ENCODE peak calls at places on chromosome 17, in nine cellular contexts. One of them, this sample, is unnamed.

GRCh38 chr17:27579897-27580321 is 51.1 kb upstream of the LGALS9 start:
- DNase-seq in ascending aorta: no peak
- DNase-seq in foreskin keratinocyte: no peak
- DNase-seq in Calu3: no peak
- DNase-seq in progenitor cell of endocrine pancreas: no peak
- DNase-seq in AG04450: no peak
- DNase-seq in mesothelial cell of epicardium: no peak
- DNase-seq in IMR-90: no peak
- DNase-seq in activated CD8-positive, alpha-beta T cell treated with anti-CD3 and anti-CD28 coated beads for 36 hours: peak
- DNase-seq in this sample: peak

GRCh38 chr17:58219789-58220183 is 731 bp upstream of the MKS1 start:
- DNase-seq in activated CD8-positive, alpha-beta T cell treated with anti-CD3 and anti-CD28 coated beads for 36 hours: no peak
- DNase-seq in foreskin keratinocyte: no peak
- DNase-seq in mesothelial cell of epicardium: no peak
- DNase-seq in ascending aorta: no peak
- DNase-seq in Calu3: no peak
- DNase-seq in IMR-90: no peak
- DNase-seq in AG04450: no peak
- DNase-seq in progenitor cell of endocrine pancreas: no peak
- DNase-seq in this sample: no peak

GRCh38 chr17:48262982-48263586 is 155.5 kb downstream of the SNX11 start:
- DNase-seq in mesothelial cell of epicardium: no peak
- DNase-seq in progenitor cell of endocrine pancreas: no peak
- DNase-seq in Calu3: no peak
- DNase-seq in IMR-90: peak
- DNase-seq in ascending aorta: no peak
- DNase-seq in activated CD8-positive, alpha-beta T cell treated with anti-CD3 and anti-CD28 coated beads for 36 hours: no peak
- DNase-seq in foreskin keratinocyte: no peak
- DNase-seq in AG04450: no peak
- DNase-seq in this sample: peak

GRCh38 chr17:61735807-61736206 is 127.5 kb downstream of the BRIP1 start:
- DNase-seq in ascending aorta: no peak
- DNase-seq in Calu3: no peak
- DNase-seq in activated CD8-positive, alpha-beta T cell treated with anti-CD3 and anti-CD28 coated beads for 36 hours: no peak
- DNase-seq in mesothelial cell of epicardium: no peak
- DNase-seq in AG04450: no peak
- DNase-seq in foreskin keratinocyte: no peak
- DNase-seq in progenitor cell of endocrine pancreas: no peak
- DNase-seq in IMR-90: no peak
- DNase-seq in this sample: no peak

GRCh38 chr17:20118280-20118679 is 109.1 kb downstream of the SPECC1 start:
- DNase-seq in ascending aorta: no peak
- DNase-seq in mesothelial cell of epicardium: no peak
- DNase-seq in progenitor cell of endocrine pancreas: no peak
- DNase-seq in foreskin keratinocyte: no peak
- DNase-seq in AG04450: no peak
- DNase-seq in activated CD8-positive, alpha-beta T cell treated with anti-CD3 and anti-CD28 coated beads for 36 hours: no peak
- DNase-seq in Calu3: no peak
- DNase-seq in IMR-90: no peak
- DNase-seq in this sample: no peak

GRCh38 chr17:81527591-81528383 is at the start of gene FSCN2:
- DNase-seq in Calu3: no peak
- DNase-seq in AG04450: no peak
- DNase-seq in foreskin keratinocyte: no peak
- DNase-seq in activated CD8-positive, alpha-beta T cell treated with anti-CD3 and anti-CD28 coated beads for 36 hours: no peak
- DNase-seq in mesothelial cell of epicardium: no peak
- DNase-seq in ascending aorta: no peak
- DNase-seq in IMR-90: no peak
- DNase-seq in progenitor cell of endocrine pancreas: no peak
- DNase-seq in this sample: no peak

GRCh38 chr17:5472511-5472910 is 3.7 kb upstream of the DHX33 start:
- DNase-seq in IMR-90: no peak
- DNase-seq in AG04450: no peak
- DNase-seq in ascending aorta: no peak
- DNase-seq in Calu3: no peak
- DNase-seq in progenitor cell of endocrine pancreas: no peak
- DNase-seq in foreskin keratinocyte: no peak
- DNase-seq in activated CD8-positive, alpha-beta T cell treated with anti-CD3 and anti-CD28 coated beads for 36 hours: no peak
- DNase-seq in mesothelial cell of epicardium: no peak
- DNase-seq in this sample: no peak

GRCh38 chr17:21143695-21144094 is 16.9 kb downstream of the DHRS7B start:
- DNase-seq in mesothelial cell of epicardium: no peak
- DNase-seq in Calu3: no peak
- DNase-seq in foreskin keratinocyte: no peak
- DNase-seq in IMR-90: no peak
- DNase-seq in AG04450: no peak
- DNase-seq in progenitor cell of endocrine pancreas: no peak
- DNase-seq in ascending aorta: no peak
- DNase-seq in activated CD8-positive, alpha-beta T cell treated with anti-CD3 and anti-CD28 coated beads for 36 hours: no peak
- DNase-seq in this sample: no peak

DNA sequence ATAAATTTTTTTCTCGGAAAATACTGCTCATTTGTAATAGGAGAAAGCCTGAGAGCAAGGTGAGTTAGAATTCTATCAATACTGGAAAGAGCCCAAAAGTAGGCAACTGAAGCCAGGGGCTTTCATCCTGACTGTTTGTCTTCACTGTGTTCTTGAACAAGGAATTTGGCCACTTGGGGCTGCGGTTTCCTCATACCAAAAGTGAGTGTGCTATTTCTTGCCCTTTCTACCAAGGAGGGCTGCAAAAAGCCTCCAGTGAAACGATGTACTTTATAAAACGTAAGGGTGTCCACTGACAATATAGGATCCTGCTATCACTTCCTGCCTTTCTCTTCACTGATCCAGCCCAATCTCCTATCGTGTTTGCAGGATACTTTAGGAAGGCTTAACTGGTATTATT is 219.5 kb upstream of the NOG start:
- DNase-seq in foreskin keratinocyte: no peak
- DNase-seq in mesothelial cell of epicardium: no peak
- DNase-seq in Calu3: no peak
- DNase-seq in AG04450: no peak
- DNase-seq in ascending aorta: no peak
- DNase-seq in activated CD8-positive, alpha-beta T cell treated with anti-CD3 and anti-CD28 coated beads for 36 hours: no peak
- DNase-seq in IMR-90: no peak
- DNase-seq in progenitor cell of endocrine pancreas: no peak
- DNase-seq in this sample: no peak
- TF ChIP-seq CTCF in foreskin keratinocyte: no peak
- TF ChIP-seq CTCF in mesothelial cell of epicardium: no peak
- TF ChIP-seq CTCF in Calu3: no peak
- TF ChIP-seq CTCF in AG04450: no peak
- TF ChIP-seq CTCF in ascending aorta: no peak
- TF ChIP-seq CTCF in activated CD8-positive, alpha-beta T cell treated with anti-CD3 and anti-CD28 coated beads for 36 hours: no peak
- TF ChIP-seq CTCF in IMR-90: no peak
- TF ChIP-seq CTCF in progenitor cell of endocrine pancreas: no peak
- TF ChIP-seq CTCF in this sample: no peak

GRCh38 chr17:60165976-60166375 is 16.2 kb downstream of the CA4 start:
- DNase-seq in foreskin keratinocyte: no peak
- DNase-seq in progenitor cell of endocrine pancreas: no peak
- DNase-seq in mesothelial cell of epicardium: no peak
- DNase-seq in Calu3: peak
- DNase-seq in activated CD8-positive, alpha-beta T cell treated with anti-CD3 and anti-CD28 coated beads for 36 hours: peak
- DNase-seq in AG04450: no peak
- DNase-seq in IMR-90: no peak
- DNase-seq in ascending aorta: peak
- DNase-seq in this sample: no peak
- TF ChIP-seq CTCF in foreskin keratinocyte: no peak
- TF ChIP-seq CTCF in progenitor cell of endocrine pancreas: no peak
- TF ChIP-seq CTCF in mesothelial cell of epicardium: no peak
- TF ChIP-seq CTCF in Calu3: no peak
- TF ChIP-seq CTCF in activated CD8-positive, alpha-beta T cell treated with anti-CD3 and anti-CD28 coated beads for 36 hours: no peak
- TF ChIP-seq CTCF in AG04450: no peak
- TF ChIP-seq CTCF in IMR-90: no peak
- TF ChIP-seq CTCF in ascending aorta: no peak
- TF ChIP-seq CTCF in this sample: no peak

GRCh38 chr17:35894206-35894605 is 14.0 kb upstream of the CCL5 start:
- DNase-seq in progenitor cell of endocrine pancreas: no peak
- DNase-seq in Calu3: no peak
- DNase-seq in IMR-90: no peak
- DNase-seq in mesothelial cell of epicardium: no peak
- DNase-seq in activated CD8-positive, alpha-beta T cell treated with anti-CD3 and anti-CD28 coated beads for 36 hours: no peak
- DNase-seq in foreskin keratinocyte: no peak
- DNase-seq in AG04450: no peak
- DNase-seq in ascending aorta: no peak
- DNase-seq in this sample: no peak

GRCh38 chr17:35895602-35896001 is 15.4 kb upstream of the CCL5 start:
- DNase-seq in IMR-90: peak
- DNase-seq in AG04450: no peak
- DNase-seq in progenitor cell of endocrine pancreas: no peak
- DNase-seq in Calu3: no peak
- DNase-seq in foreskin keratinocyte: no peak
- DNase-seq in mesothelial cell of epicardium: no peak
- DNase-seq in activated CD8-positive, alpha-beta T cell treated with anti-CD3 and anti-CD28 coated beads for 36 hours: peak
- DNase-seq in ascending aorta: no peak
- DNase-seq in this sample: no peak

GRCh38 chr17:35893751-35894150 is 13.6 kb upstream of the CCL5 start:
- DNase-seq in foreskin keratinocyte: no peak
- DNase-seq in Calu3: no peak
- DNase-seq in ascending aorta: no peak
- DNase-seq in IMR-90: no peak
- DNase-seq in progenitor cell of endocrine pancreas: no peak
- DNase-seq in AG04450: no peak
- DNase-seq in mesothelial cell of epicardium: no peak
- DNase-seq in activated CD8-positive, alpha-beta T cell treated with anti-CD3 and anti-CD28 coated beads for 36 hours: no peak
- DNase-seq in this sample: no peak

GRCh38 chr17:35898283-35899070 is 18.3 kb upstream of the CCL5 start:
- DNase-seq in mesothelial cell of epicardium: no peak
- DNase-seq in progenitor cell of endocrine pancreas: no peak
- DNase-seq in Calu3: peak
- DNase-seq in IMR-90: no peak
- DNase-seq in foreskin keratinocyte: peak
- DNase-seq in activated CD8-positive, alpha-beta T cell treated with anti-CD3 and anti-CD28 coated beads for 36 hours: peak
- DNase-seq in ascending aorta: no peak
- DNase-seq in AG04450: no peak
- DNase-seq in this sample: no peak

DNA sequence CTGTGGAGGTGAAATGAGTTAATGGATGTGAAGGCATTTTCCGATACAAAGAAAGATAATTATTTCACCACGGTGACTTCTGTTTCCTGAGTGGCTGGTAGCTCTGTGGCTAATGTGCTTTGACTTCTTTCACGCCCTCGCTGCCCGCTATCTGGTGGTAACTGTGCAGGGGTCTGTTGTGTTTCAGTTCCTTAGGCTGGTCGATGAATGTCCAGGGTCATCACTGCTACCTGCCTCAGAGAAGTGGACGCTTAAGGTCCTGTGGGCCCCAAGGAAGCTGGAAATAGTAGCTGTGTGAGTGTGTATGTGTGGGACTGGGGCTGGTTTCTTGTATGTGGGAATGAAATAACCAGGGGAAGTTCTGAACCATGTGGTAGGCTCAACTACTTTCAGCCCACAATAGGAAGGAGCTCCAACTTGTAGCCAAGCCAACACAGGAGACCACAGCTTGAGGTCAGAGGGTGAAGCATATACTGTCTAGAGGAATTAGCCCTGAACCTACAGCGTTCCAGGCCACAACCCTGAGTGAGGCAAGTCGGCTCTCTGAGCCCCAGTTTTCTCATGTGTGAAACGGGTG is 15.9 kb upstream of the CCL5 start:
- DNase-seq in IMR-90: no peak
- DNase-seq in Calu3: no peak
- DNase-seq in foreskin keratinocyte: no peak
- DNase-seq in activated CD8-positive, alpha-beta T cell treated with anti-CD3 and anti-CD28 coated beads for 36 hours: peak
- DNase-seq in ascending aorta: no peak
- DNase-seq in AG04450: no peak
- DNase-seq in progenitor cell of endocrine pancreas: no peak
- DNase-seq in mesothelial cell of epicardium: no peak
- DNase-seq in this sample: peak
- TF ChIP-seq CTCF in IMR-90: no peak
- TF ChIP-seq CTCF in Calu3: no peak
- TF ChIP-seq CTCF in foreskin keratinocyte: no peak
- TF ChIP-seq CTCF in activated CD8-positive, alpha-beta T cell treated with anti-CD3 and anti-CD28 coated beads for 36 hours: no peak
- TF ChIP-seq CTCF in ascending aorta: no peak
- TF ChIP-seq CTCF in AG04450: no peak
- TF ChIP-seq CTCF in progenitor cell of endocrine pancreas: no peak
- TF ChIP-seq CTCF in mesothelial cell of epicardium: no peak
- TF ChIP-seq CTCF in this sample: no peak

DNA sequence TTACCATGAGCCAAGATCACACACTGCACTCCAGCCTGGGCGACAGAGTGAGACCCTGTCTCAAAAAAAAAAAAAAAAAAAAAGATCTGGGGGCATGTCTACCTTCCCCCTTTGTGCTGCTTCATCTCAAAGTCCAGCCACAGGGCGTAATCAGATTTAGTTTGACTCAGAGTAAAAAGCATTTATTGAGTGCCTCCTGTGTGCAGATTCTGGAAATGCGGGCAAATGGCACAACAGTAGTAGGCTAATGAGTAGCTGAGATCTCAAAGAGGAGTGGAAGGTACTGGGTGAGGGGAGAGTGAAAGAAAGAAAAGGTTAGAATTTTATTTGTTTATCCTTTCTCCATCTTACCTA is 9.1 kb upstream of the NR1D1 start:
- DNase-seq in AG04450: no peak
- DNase-seq in Calu3: no peak
- DNase-seq in IMR-90: no peak
- DNase-seq in activated CD8-positive, alpha-beta T cell treated with anti-CD3 and anti-CD28 coated beads for 36 hours: peak
- DNase-seq in ascending aorta: no peak
- DNase-seq in mesothelial cell of epicardium: no peak
- DNase-seq in foreskin keratinocyte: no peak
- DNase-seq in progenitor cell of endocrine pancreas: no peak
- DNase-seq in this sample: no peak
- TF ChIP-seq CTCF in AG04450: no peak
- TF ChIP-seq CTCF in Calu3: no peak
- TF ChIP-seq CTCF in IMR-90: peak
- TF ChIP-seq CTCF in activated CD8-positive, alpha-beta T cell treated with anti-CD3 and anti-CD28 coated beads for 36 hours: peak
- TF ChIP-seq CTCF in ascending aorta: no peak
- TF ChIP-seq CTCF in mesothelial cell of epicardium: no peak
- TF ChIP-seq CTCF in foreskin keratinocyte: peak
- TF ChIP-seq CTCF in progenitor cell of endocrine pancreas: no peak
- TF ChIP-seq CTCF in this sample: peak

This sample was measured in GM13977.